ENCODE peak calls at places on chromosomes 16 and 17, in four cellular contexts. U is heart left ventricle, L is GM13977, V is HL-60. O is an unnamed sample.

GRCh38 chr17:79785900-79786810 is 8.2 kb downstream of the CBX2 start:
- DNase-seq in U (peak; percentile 50), L (no peak), V (no peak), O (no peak)

GRCh38 chr17:32878211-32878610 is 1.3 kb upstream of the MYO1D start:
- DNase-seq in U (no peak), L (no peak), V (no peak), O (no peak)

GRCh38 chr16:29994613-29995329 is 646 bp downstream of the HIRIP3 start:
- DNase-seq in U (peak; percentile 61), L (peak; percentile 87), V (peak; percentile 73), O (peak; percentile 87)

GRCh38 chr16:70466812-70467090 is 12.4 kb downstream of the FCSK start:
- DNase-seq in U (no peak), L (no peak), V (no peak), O (no peak)

GRCh38 chr16:86931410-86931941 is 353.1 kb downstream of the FOXL1 start:
- DNase-seq in U (peak; percentile 84), L (no peak), V (no peak), O (no peak)

GRCh38 chr16:65521685-65522338 is 399.9 kb upstream of the CDH11 start:
- DNase-seq in U (no peak), L (no peak), V (no peak), O (no peak)

GRCh38 chr16:85610059-85610445 is 3.1 kb upstream of the GSE1 start:
- DNase-seq in U (no peak), L (no peak), V (no peak), O (no peak)

GRCh38 chr17:36650096-36650764 is 48.8 kb downstream of the MRM1 start:
- DNase-seq in U (no peak), L (no peak), V (no peak), O (no peak)

GRCh38 chr17:46057366-46057765 is 58.3 kb downstream of the STH start:
- DNase-seq in U (no peak), L (no peak), V (no peak), O (no peak)

GRCh38 chr17:46063239-46063638 is 64.2 kb downstream of the STH start:
- DNase-seq in U (no peak), L (no peak), V (no peak), O (no peak)

GRCh38 chr17:46059457-46059856 is 60.4 kb downstream of the STH start:
- DNase-seq in U (no peak), L (no peak), V (no peak), O (no peak)

GRCh38 chr17:46061435-46061834 is 62.4 kb downstream of the STH start:
- DNase-seq in U (no peak), L (no peak), V (no peak), O (no peak)

GRCh38 chr17:46060461-46060860 is 61.4 kb downstream of the STH start:
- DNase-seq in U (no peak), L (no peak), V (no peak), O (no peak)
- TF ChIP-seq CTCF in U (no peak), L (no peak), V (no peak), O (no peak)

GRCh38 chr16:75256059-75256870 is 4.8 kb upstream of the BCAR1 start:
- DNase-seq in U (no peak), L (no peak), V (no peak), O (no peak)
- TF ChIP-seq CTCF in U (no peak), L (no peak), V (no peak), O (no peak)

GRCh38 chr17:49996495-49997255 is 1.7 kb upstream of the DLX3 start:
- DNase-seq in U (peak; percentile 52), L (peak; percentile 80), V (peak; percentile 23), O (peak; percentile 82)

GRCh38 chr17:49998836-49999511 is 4.0 kb upstream of the DLX3 start:
- DNase-seq in U (no peak), L (peak; percentile 9), V (no peak), O (peak; percentile 3)

GRCh38 chr17:49997256-49997735 is 2.3 kb upstream of the DLX3 start:
- DNase-seq in U (no peak), L (no peak), V (no peak), O (peak; percentile 17)

GRCh38 chr17:49996121-49996494 is 1.1 kb upstream of the DLX3 start:
- DNase-seq in U (no peak), L (no peak), V (no peak), O (peak; percentile 19)

GRCh38 chr17:49997773-49998703 is 3.0 kb upstream of the DLX3 start:
- DNase-seq in U (peak; percentile 78), L (peak; percentile 87), V (peak; percentile 62), O (peak; percentile 90)
- TF ChIP-seq CTCF in U (peak; percentile 89), L (peak; percentile 87), V (peak; percentile 96), O (peak; percentile 78)

GRCh38 chr17:44561237-44561623 is 3.9 kb downstream of the FZD2 start:
- DNase-seq in U (no peak), L (no peak), V (no peak), O (no peak)

GRCh38 chr17:44568311-44568710 is 11.0 kb downstream of the FZD2 start:
- DNase-seq in U (no peak), L (no peak), V (no peak), O (no peak)

GRCh38 chr17:44569459-44569858 is 12.2 kb downstream of the FZD2 start:
- DNase-seq in U (no peak), L (no peak), V (no peak), O (no peak)

GRCh38 chr17:44564429-44564828 is 7.1 kb downstream of the FZD2 start:
- DNase-seq in U (no peak), L (no peak), V (no peak), O (no peak)

GRCh38 chr17:44565866-44566443 is 8.7 kb downstream of the FZD2 start:
- DNase-seq in U (no peak), L (no peak), V (no peak), O (no peak)
- TF ChIP-seq CTCF in U (no peak), L (peak; percentile 28), V (no peak), O (no peak)

O was measured in GM20000.